ENCODE peak calls at places on chromosomes 1 and 21, in four cellular contexts. K is left ventricle myocardium inferior, J is astrocyte, M is right lobe of liver. N is an unnamed sample. For H3K4me1, the result is how much of the 10 kb centered on the place peaks cover.

GRCh38 chr1:45299981-45300668 is 26.6 kb upstream of the HPDL start:
- DNase-seq in J (peak), K (no peak), M (no peak), N (peak)

GRCh38 chr1:209618756-209619420 is 33.3 kb downstream of the LAMB3 start:
- DNase-seq in K (peak), J (no peak), M (no peak), N (no peak)

GRCh38 chr1:21384620-21385019 is 55.3 kb upstream of the NBPF3 start:
- DNase-seq in M (no peak), K (no peak), J (no peak), N (no peak)

GRCh38 chr1:10672376-10673050 is 123.9 kb downstream of the CASZ1 start:
- DNase-seq in M (no peak), K (no peak), J (no peak), N (no peak)

GRCh38 chr1:19360026-19360813 is 48.1 kb downstream of the SLC66A1 start:
- DNase-seq in M (no peak), K (no peak), J (no peak), N (no peak)

GRCh38 chr1:23609971-23610370 is 50.7 kb upstream of the ID3 start:
- DNase-seq in K (no peak), J (no peak), M (no peak), N (no peak)

GRCh38 chr1:231626951-231627614 is 493 bp downstream of the DISC1 start:
- DNase-seq in K (peak), M (peak), J (no peak), N (peak)

GRCh38 chr1:41078616-41079015 is 57.1 kb upstream of the SLFNL1 start:
- DNase-seq in J (no peak), K (no peak), M (no peak), N (no peak)

GRCh38 chr21:40002978-40003377 is 135.7 kb downstream of the PCP4 start:
- DNase-seq in J (no peak), K (no peak), M (no peak), N (no peak)

GRCh38 chr1:11019971-11020370 is 7.5 kb downstream of the TARDBP start:
- DNase-seq in J (no peak), M (no peak), K (no peak), N (no peak)

GRCh38 chr1:204692320-204692851 is 6.8 kb upstream of the LRRN2 start:
- DNase-seq in J (no peak), K (no peak), M (no peak), N (no peak)

GRCh38 chr1:1290238-1290731 is 10.0 kb downstream of the SCNN1D start:
- DNase-seq in K (peak), J (no peak), M (peak), N (peak)

GRCh38 chr1:27117733-27118439 is 37.0 kb downstream of the SLC9A1 start:
- DNase-seq in K (no peak), M (no peak), J (peak), N (peak)

GRCh38 chr1:97366986-97367385 is 553.8 kb downstream of the DPYD start:
- DNase-seq in J (peak), M (no peak), K (no peak), N (peak)

DNA sequence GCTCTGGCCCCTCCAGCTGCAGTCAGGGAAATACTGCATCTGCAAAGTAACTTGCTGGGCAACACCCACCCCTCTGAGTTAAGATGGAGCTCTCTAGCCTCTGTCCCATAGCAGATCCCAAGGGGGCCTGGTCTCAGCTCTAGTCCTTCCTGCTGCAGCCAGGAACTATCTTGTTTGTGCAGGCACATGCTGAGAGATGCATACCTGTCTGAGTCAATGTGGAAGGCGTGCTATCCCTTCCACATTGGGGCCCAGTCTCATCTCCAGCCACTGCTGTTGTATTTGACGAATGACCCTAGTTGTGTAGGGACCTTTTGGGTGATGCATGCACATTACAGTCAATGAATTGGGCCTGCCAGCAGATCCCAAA is 76.4 kb downstream of the CTH start:
- DNase-seq in J (no peak), M (no peak), K (no peak), N (no peak)
- H3K4me1 ChIP-seq in J (under half), M (under half), K (under half), N (under half)

GRCh38 chr1:94823116-94823515 is 3.0 kb downstream of the SLC44A3 start:
- DNase-seq in K (no peak), M (no peak), J (no peak), N (no peak)
- H3K4me1 ChIP-seq in K (under half), M (under half), J (under half), N (under half)

GRCh38 chr1:220441211-220441610 is 86.7 kb upstream of the MARK1 start:
- DNase-seq in K (no peak), M (no peak), J (no peak), N (no peak)
- H3K4me1 ChIP-seq in K (under half), M (under half), J (under half), N (under half)

GRCh38 chr1:153549741-153550397 is 811 bp upstream of the S100A3 start:
- DNase-seq in J (no peak), K (no peak), M (no peak), N (no peak)

GRCh38 chr1:153548722-153549695 is at the start of gene S100A3:
- DNase-seq in K (peak), M (no peak), J (peak), N (peak)

GRCh38 chr1:153550827-153551512 is 1.9 kb upstream of the S100A3 start:
- DNase-seq in K (no peak), M (no peak), J (no peak), N (no peak)

GRCh38 chr1:153552335-153552734 is 3.3 kb upstream of the S100A3 start:
- DNase-seq in M (no peak), K (no peak), J (no peak), N (no peak)

GRCh38 chr1:153550398-153550758 is 1.3 kb upstream of the S100A3 start:
- DNase-seq in J (no peak), K (no peak), M (no peak), N (no peak)
- H3K4me1 ChIP-seq in J (under half), K (half or more), M (under half), N (under half)

GRCh38 chr21:32378956-32379355 is 13.9 kb downstream of the URB1 start:
- DNase-seq in M (no peak), K (peak), J (no peak), N (peak)

GRCh38 chr21:32381571-32381970 is 11.2 kb downstream of the URB1 start:
- DNase-seq in M (no peak), K (no peak), J (peak), N (peak)

GRCh38 chr21:32383812-32384211 is 9.0 kb downstream of the URB1 start:
- DNase-seq in K (no peak), J (no peak), M (no peak), N (no peak)

GRCh38 chr21:32380940-32381339 is 11.9 kb downstream of the URB1 start:
- DNase-seq in M (no peak), K (no peak), J (no peak), N (no peak)

GRCh38 chr21:32382108-32382601 is 10.7 kb downstream of the URB1 start:
- DNase-seq in K (no peak), J (peak), M (no peak), N (no peak)
- H3K4me1 ChIP-seq in K (half or more), J (under half), M (under half), N (under half)

DNA sequence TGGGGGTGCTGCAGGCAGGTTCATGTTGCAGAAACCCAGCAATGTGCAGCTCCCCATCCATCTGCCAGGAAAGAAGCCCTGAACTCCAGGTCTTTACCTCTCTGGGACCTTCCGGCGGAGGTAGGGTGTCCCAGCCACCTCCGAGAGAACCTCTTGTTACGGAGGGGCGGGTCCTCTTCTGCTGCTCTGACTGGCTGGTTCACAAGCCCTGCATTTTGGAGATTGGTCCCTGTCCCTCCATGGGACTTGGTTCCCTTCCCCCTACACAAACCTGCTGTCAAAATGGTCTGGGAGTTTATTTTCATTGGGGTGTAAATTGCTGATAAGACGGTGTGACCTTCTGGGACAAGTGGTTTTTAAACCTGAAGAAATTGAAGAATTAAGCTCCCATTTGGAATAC is 8.0 kb upstream of the CELSR2 start:
- DNase-seq in J (no peak), M (no peak), K (no peak), N (no peak)
- H3K4me1 ChIP-seq in J (under half), M (under half), K (under half), N (under half)

N was measured in fibroblast of lung.